ENCODE peak calls at places on chromosomes 13 and 19, in four cellular contexts. D is fibroblast of mammary gland, U is DMS153, X is AG10803. J is an unnamed sample.

GRCh38 chr19:51128227-51128626 is 3.5 kb downstream of the SIGLEC9 start:
- DNase-seq in D (no peak), U (no peak), X (no peak), J (no peak)

GRCh38 chr13:102276479-102276878 is 125.4 kb downstream of the FGF14 start:
- DNase-seq in D (no peak), U (no peak), X (no peak), J (peak; percentile 16)

GRCh38 chr13:40190656-40191100 is 475.8 kb downstream of the FOXO1 start:
- DNase-seq in D (peak; percentile 83), U (no peak), X (peak; percentile 57), J (peak; percentile 12)

GRCh38 chr19:16405091-16405490 is 66.7 kb downstream of the EPS15L1 start:
- DNase-seq in D (no peak), U (no peak), X (no peak), J (no peak)

GRCh38 chr13:65638572-65639168 is 1591.5 kb downstream of the PCDH9 start:
- DNase-seq in D (peak; percentile 65), U (no peak), X (peak; percentile 59), J (peak; percentile 63)

GRCh38 chr19:35703343-35703742 is 1.0 kb upstream of the ZBTB32 start:
- DNase-seq in D (no peak), U (no peak), X (no peak), J (no peak)

GRCh38 chr13:74871671-74872070 is 610.3 kb downstream of the TBC1D4 start:
- DNase-seq in D (no peak), U (no peak), X (peak; percentile 11), J (no peak)

GRCh38 chr19:15456871-15457700 is 7.3 kb downstream of the RASAL3 start:
- DNase-seq in D (no peak), U (peak; percentile 87), X (no peak), J (no peak)

GRCh38 chr19:13691569-13691968 is 72.8 kb upstream of the MRI1 start:
- DNase-seq in D (no peak), U (no peak), X (no peak), J (no peak)

GRCh38 chr13:64855506-64855905 is 2374.6 kb downstream of the PCDH9 start:
- DNase-seq in D (peak; percentile 1), U (no peak), X (peak; percentile 6), J (peak; percentile 37)

GRCh38 chr19:17049711-17050280 is 23.2 kb upstream of the CPAMD8 start:
- DNase-seq in D (peak; percentile 71), U (no peak), X (peak; percentile 41), J (peak; percentile 73)

GRCh38 chr19:56201973-56202372 is at the start of gene ZSCAN5C:
- DNase-seq in D (no peak), U (no peak), X (no peak), J (no peak)

GRCh38 chr13:34533941-34534340 is 408.1 kb upstream of the NBEA start:
- DNase-seq in D (no peak), U (no peak), X (no peak), J (no peak)

GRCh38 chr19:19540707-19541515 is 2.8 kb downstream of the CILP2 start:
- DNase-seq in D (no peak), U (peak; percentile 67), X (no peak), J (no peak)

GRCh38 chr19:12884926-12885748 is 1.9 kb downstream of the KLF1 start:
- DNase-seq in D (peak; percentile 46), U (peak; percentile 97), X (peak; percentile 36), J (peak; percentile 28)

GRCh38 chr13:113045214-113046007 is 60.2 kb upstream of the F7 start:
- DNase-seq in D (no peak), U (no peak), X (no peak), J (no peak)

GRCh38 chr13:70723732-70724131 is 615.5 kb upstream of the KLHL1 start:
- DNase-seq in D (no peak), U (peak; percentile 51), X (no peak), J (no peak)

GRCh38 chr19:12668937-12669271 is 2.3 kb downstream of the WDR83 start:
- DNase-seq in D (peak; percentile 60), U (no peak), X (peak; percentile 64), J (peak; percentile 65)

GRCh38 chr13:90999401-90999800 is 348.1 kb upstream of the MIR17HG start:
- DNase-seq in D (no peak), U (no peak), X (no peak), J (no peak)

GRCh38 chr13:36074659-36075058 is 56.5 kb downstream of the DCLK1 start:
- DNase-seq in D (no peak), U (no peak), X (no peak), J (no peak)

GRCh38 chr19:5067666-5068065 is 98.8 kb downstream of the KDM4B start:
- DNase-seq in D (no peak), U (no peak), X (no peak), J (no peak)

GRCh38 chr19:16200038-16200775 is 2.5 kb downstream of the AP1M1 start:
- DNase-seq in D (peak; percentile 74), U (no peak), X (peak; percentile 78), J (peak; percentile 33)

GRCh38 chr13:99984463-99985242 is 3.1 kb downstream of the ZIC2 start:
- DNase-seq in D (no peak), U (peak; percentile 49), X (no peak), J (no peak)

GRCh38 chr13:58343081-58343480 is 711.5 kb downstream of the PCDH17 start:
- DNase-seq in D (no peak), U (no peak), X (no peak), J (no peak)

GRCh38 chr13:92303428-92303827 is 905.0 kb downstream of the GPC5 start:
- DNase-seq in D (peak; percentile 86), U (no peak), X (peak; percentile 11), J (peak; percentile 48)

GRCh38 chr19:13838071-13838942 is 38.6 kb upstream of the NANOS3 start:
- DNase-seq in D (no peak), U (no peak), X (no peak), J (no peak)

GRCh38 chr13:53191091-53191490 is 162.5 kb downstream of the OLFM4 start:
- DNase-seq in D (peak; percentile 33), U (no peak), X (peak; percentile 32), J (peak; percentile 11)

GRCh38 chr19:16227837-16228636 is 30.3 kb downstream of the AP1M1 start:
- DNase-seq in D (no peak), U (no peak), X (no peak), J (no peak)

GRCh38 chr13:40624338-40624737 is 42.1 kb downstream of the FOXO1 start:
- DNase-seq in D (peak; percentile 77), U (no peak), X (peak; percentile 30), J (no peak)

GRCh38 chr19:50705422-50706019 is 14.1 kb downstream of the SHANK1 start:
- DNase-seq in D (peak; percentile 73), U (peak; percentile 12), X (peak; percentile 67), J (peak; percentile 76)

GRCh38 chr13:41053384-41053826 is 7.9 kb upstream of the WBP4 start:
- DNase-seq in D (peak; percentile 84), U (no peak), X (peak; percentile 85), J (peak; percentile 49)

GRCh38 chr19:34353546-34353945 is 11.4 kb upstream of the GPI start:
- DNase-seq in D (no peak), U (no peak), X (no peak), J (no peak)

GRCh38 chr19:11673608-11674041 is 65.1 kb downstream of the ZNF823 start:
- DNase-seq in D (peak; percentile 71), U (no peak), X (peak; percentile 71), J (peak; percentile 55)

GRCh38 chr19:57668635-57669034 is at the start of gene ZSCAN4:
- DNase-seq in D (no peak), U (no peak), X (no peak), J (no peak)

GRCh38 chr19:19642506-19643157 is 825 bp downstream of the GMIP start:
- DNase-seq in D (no peak), U (no peak), X (peak; percentile 8), J (no peak)

GRCh38 chr13:52846567-52847321 is 1.7 kb downstream of the PCDH8 start:
- DNase-seq in D (peak; percentile 28), U (no peak), X (peak; percentile 9), J (peak; percentile 2)

GRCh38 chr19:22616659-22617058 is 17.5 kb upstream of the ZNF492 start:
- DNase-seq in D (no peak), U (no peak), X (no peak), J (no peak)

GRCh38 chr13:63629591-63629990 is 2213.9 kb upstream of the PCDH20 start:
- DNase-seq in D (no peak), U (no peak), X (no peak), J (no peak)

J was measured in IMR-90.